ENCODE peak calls at places on chromosome 3, in ten cellular contexts. G, R, U, W, O, E, Y, Z, K and F are unnamed samples.

GRCh38 chr3:88151358-88151757 is 1.6 kb downstream of the C3orf38 start:
- DNase-seq in G (no peak), R (peak; percentile 32), U (no peak), W (peak; percentile 5), O (no peak), E (no peak), Y (no peak), Z (no peak), K (peak; percentile 32), F (no peak)

GRCh38 chr3:13718437-13718836 is 161.4 kb downstream of the WNT7A start:
- DNase-seq in G (no peak), R (no peak), U (no peak), W (no peak), O (peak; percentile 0), E (no peak), Y (no peak), Z (no peak), K (no peak), F (no peak)

GRCh38 chr3:142209655-142210054 is 15.7 kb downstream of the GK5 start:
- DNase-seq in G (no peak), R (peak; percentile 70), U (no peak), W (peak; percentile 79), O (peak; percentile 48), E (no peak), Y (no peak), Z (no peak), K (peak; percentile 96), F (no peak)

GRCh38 chr3:57755368-57756021 is 614 bp upstream of the SLMAP start:
- DNase-seq in G (no peak), R (peak; percentile 42), U (peak; percentile 39), W (peak; percentile 56), O (no peak), E (peak; percentile 28), Y (no peak), Z (peak; percentile 46), K (peak; percentile 79), F (peak; percentile 7)

GRCh38 chr3:160665784-160666526 is 11.0 kb upstream of the ARL14 start:
- DNase-seq in G (no peak), R (peak; percentile 86), U (no peak), W (peak; percentile 87), O (no peak), E (no peak), Y (no peak), Z (peak; percentile 82), K (peak; percentile 88), F (peak; percentile 25)

GRCh38 chr3:137105277-137105977 is 147.6 kb downstream of the IL20RB start:
- DNase-seq in G (no peak), R (peak; percentile 56), U (peak; percentile 84), W (peak; percentile 78), O (peak; percentile 20), E (peak; percentile 42), Y (peak; percentile 41), Z (peak; percentile 63), K (peak; percentile 76), F (peak; percentile 13)

GRCh38 chr3:188234172-188234571 is 80.2 kb downstream of the LPP start:
- DNase-seq in G (no peak), R (peak; percentile 62), U (no peak), W (peak; percentile 68), O (no peak), E (no peak), Y (no peak), Z (no peak), K (peak; percentile 54), F (no peak)

GRCh38 chr3:114093596-114093995 is 37.1 kb downstream of the QTRT2 start:
- DNase-seq in G (no peak), R (peak; percentile 74), U (peak; percentile 10), W (peak; percentile 80), O (peak; percentile 29), E (no peak), Y (no peak), Z (peak; percentile 38), K (peak; percentile 88), F (no peak)

GRCh38 chr3:44993471-44994205 is 17.6 kb downstream of the EXOSC7 start:
- DNase-seq in G (no peak), R (peak; percentile 85), U (no peak), W (peak; percentile 69), O (no peak), E (no peak), Y (no peak), Z (no peak), K (peak; percentile 69), F (no peak)

GRCh38 chr3:41369838-41370237 is 170.5 kb downstream of the CTNNB1 start:
- DNase-seq in G (no peak), R (no peak), U (no peak), W (peak; percentile 14), O (no peak), E (no peak), Y (no peak), Z (no peak), K (peak; percentile 14), F (no peak)

GRCh38 chr3:55160241-55160877 is 232.5 kb upstream of the LRTM1 start:
- DNase-seq in G (no peak), R (peak; percentile 100), U (no peak), W (peak; percentile 100), O (peak; percentile 52), E (peak; percentile 11), Y (no peak), Z (no peak), K (peak; percentile 99), F (no peak)

GRCh38 chr3:8980756-8981257 is 17.5 kb upstream of the RAD18 start:
- DNase-seq in G (no peak), R (no peak), U (no peak), W (no peak), O (no peak), E (no peak), Y (no peak), Z (no peak), K (no peak), F (no peak)

GRCh38 chr3:10513306-10513705 is 7.9 kb upstream of the ATP2B2 start:
- DNase-seq in G (no peak), R (no peak), U (no peak), W (no peak), O (no peak), E (no peak), Y (no peak), Z (no peak), K (no peak), F (no peak)

GRCh38 chr3:126732281-126733060 is 28.4 kb downstream of the CHCHD6 start:
- DNase-seq in G (no peak), R (no peak), U (no peak), W (peak; percentile 45), O (no peak), E (no peak), Y (no peak), Z (no peak), K (no peak), F (no peak)

GRCh38 chr3:55491296-55491816 is 4.2 kb upstream of the WNT5A start:
- DNase-seq in G (no peak), R (peak; percentile 93), U (no peak), W (peak; percentile 86), O (no peak), E (no peak), Y (no peak), Z (no peak), K (peak; percentile 85), F (no peak)

GRCh38 chr3:196135693-196136639 is 54.1 kb upstream of the TFRC start:
- DNase-seq in G (no peak), R (no peak), U (no peak), W (no peak), O (no peak), E (no peak), Y (no peak), Z (no peak), K (no peak), F (no peak)
- TF ChIP-seq CTCF in G (no peak), R (no peak), U (no peak), W (no peak), O (no peak), E (no peak), Y (no peak), Z (no peak), K (no peak), F (no peak)

GRCh38 chr3:107627962-107628542 is 105.3 kb downstream of the BBX start:
- DNase-seq in G (no peak), R (no peak), U (no peak), W (no peak), O (no peak), E (no peak), Y (no peak), Z (no peak), K (peak; percentile 22), F (no peak)
- TF ChIP-seq CTCF in G (no peak), R (peak; percentile 70), U (peak; percentile 20), W (peak; percentile 20), O (no peak), E (no peak), Y (no peak), Z (no peak), K (peak; percentile 11), F (peak; percentile 36)

GRCh38 chr3:167394003-167394402 is 13.9 kb upstream of the ZBBX start:
- DNase-seq in G (no peak), R (no peak), U (no peak), W (no peak), O (no peak), E (no peak), Y (no peak), Z (no peak), K (no peak), F (no peak)
- TF ChIP-seq CTCF in G (no peak), R (no peak), U (no peak), W (peak; percentile 2), O (no peak), E (no peak), Y (no peak), Z (no peak), K (no peak), F (no peak)

DNA sequence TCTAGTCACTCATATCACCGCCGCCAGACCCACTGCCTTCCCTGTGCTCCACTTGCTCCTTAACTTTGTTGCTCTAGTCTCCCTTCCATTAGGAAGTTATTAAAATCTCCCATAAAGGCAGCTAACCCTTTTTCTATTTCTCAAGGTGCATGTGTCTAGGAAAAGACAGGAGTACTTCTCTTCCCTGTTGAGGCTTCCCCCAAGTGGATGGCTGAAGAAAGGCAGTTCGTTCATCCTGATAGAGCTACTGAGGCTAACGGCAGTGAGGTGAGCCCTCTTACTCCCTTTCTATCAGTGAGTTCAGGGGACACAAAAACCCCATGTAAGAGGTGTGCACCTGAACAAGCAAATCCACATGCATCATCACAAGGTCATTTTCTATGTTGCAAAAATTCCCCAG is 397.8 kb downstream of the IGSF11 start:
- DNase-seq in G (no peak), R (no peak), U (peak; percentile 34), W (no peak), O (no peak), E (no peak), Y (no peak), Z (peak; percentile 27), K (no peak), F (no peak)
- TF ChIP-seq CTCF in G (no peak), R (no peak), U (no peak), W (no peak), O (no peak), E (peak; percentile 30), Y (no peak), Z (no peak), K (no peak), F (no peak)

GRCh38 chr3:108914774-108915641 is 38.7 kb downstream of the GUCA1C start:
- DNase-seq in G (no peak), R (peak; percentile 60), U (peak; percentile 72), W (peak; percentile 58), O (peak; percentile 15), E (peak; percentile 61), Y (peak; percentile 51), Z (peak; percentile 60), K (peak; percentile 71), F (peak; percentile 74)
- TF ChIP-seq CTCF in G (no peak), R (peak; percentile 90), U (peak; percentile 92), W (peak; percentile 88), O (peak; percentile 72), E (peak; percentile 88), Y (peak; percentile 87), Z (peak; percentile 67), K (peak; percentile 79), F (peak; percentile 99)